ENCODE peak calls at places on chromosomes 1 and 21, in four cellular contexts. Y is body of pancreas; Q is pancreas; P is CD8-positive, alpha-beta T cell. L is an unnamed sample. For H3K4me1, the result is how much of the 10 kb centered on the place peaks cover.

GRCh38 chr1:100713636-100714035 is 5.9 kb upstream of the VCAM1 start:
- ATAC-seq in Y (no peak), Q (peak), P (peak), L (no peak)

GRCh38 chr1:239922778-239923522 is 168.7 kb upstream of the FMN2 start:
- ATAC-seq in P (no peak), Y (no peak), Q (no peak), L (no peak)

GRCh38 chr21:33971492-33972013 is 55.9 kb upstream of the ATP5PO start:
- ATAC-seq in P (no peak), Q (no peak), Y (no peak), L (no peak)

GRCh38 chr1:151864411-151864810 is 10.9 kb upstream of the THEM5 start:
- ATAC-seq in Q (no peak), Y (no peak), P (no peak), L (no peak)

GRCh38 chr1:33015216-33015615 is 21.5 kb downstream of the AK2 start:
- ATAC-seq in P (no peak), Q (no peak), Y (no peak), L (no peak)

GRCh38 chr1:56758135-56758534 is 61.1 kb downstream of the FYB2 start:
- ATAC-seq in P (no peak), Y (no peak), Q (peak), L (no peak)

GRCh38 chr1:92298213-92298572 is 594 bp downstream of the GLMN start:
- ATAC-seq in Q (peak), Y (no peak), P (peak), L (no peak)

GRCh38 chr21:21247441-21247840 is 249.2 kb downstream of the NCAM2 start:
- ATAC-seq in P (no peak), Q (no peak), Y (no peak), L (no peak)

GRCh38 chr21:42125571-42126544 is 54.7 kb downstream of the UMODL1 start:
- ATAC-seq in Q (peak), P (no peak), Y (no peak), L (no peak)

GRCh38 chr1:56666112-56666608 is 21.0 kb downstream of the PRKAA2 start:
- ATAC-seq in P (no peak), Y (no peak), Q (no peak), L (no peak)

GRCh38 chr1:26811708-26812107 is 14.8 kb upstream of the ZDHHC18 start:
- ATAC-seq in Q (no peak), Y (no peak), P (no peak), L (no peak)

GRCh38 chr1:107842241-107842640 is 122.7 kb downstream of the VAV3 start:
- ATAC-seq in Y (no peak), P (peak), Q (no peak), L (no peak)

GRCh38 chr1:106836708-106837107 is 219.8 kb upstream of the PRMT6 start:
- ATAC-seq in Q (no peak), Y (no peak), P (no peak), L (no peak)

DNA sequence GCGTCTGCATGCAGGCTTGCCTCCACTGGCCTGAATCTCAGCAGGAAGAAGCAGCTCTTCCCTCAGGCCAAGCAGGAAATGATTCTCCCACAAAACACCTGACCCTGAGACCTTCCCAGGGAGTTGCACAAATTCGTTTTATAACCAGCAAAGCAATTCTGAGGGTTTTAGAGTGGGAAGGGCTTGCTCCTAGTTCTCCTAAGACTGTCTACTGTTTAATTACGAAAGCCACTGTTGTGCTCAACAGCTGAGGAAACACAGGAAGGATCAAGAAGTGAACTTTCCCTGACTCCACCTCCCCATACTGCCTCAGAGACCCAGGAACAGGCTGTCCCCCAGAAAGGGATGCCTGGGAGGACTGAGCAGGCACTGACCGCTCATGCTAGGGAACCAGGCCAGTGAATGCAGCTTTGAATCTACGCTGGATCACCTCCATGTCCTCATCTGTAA is 37.0 kb upstream of the PUM1 start:
- ATAC-seq in P (no peak), Q (no peak), Y (no peak), L (peak)
- H3K27ac ChIP-seq in P (no peak), Q (no peak), Y (no peak), L (no peak)

GRCh38 chr1:40384413-40384762 is 10.9 kb downstream of the SMAP2 start:
- ATAC-seq in Q (peak), Y (peak), P (no peak), L (no peak)

GRCh38 chr1:40386311-40386778 is 12.8 kb downstream of the SMAP2 start:
- ATAC-seq in P (no peak), Q (no peak), Y (no peak), L (no peak)

GRCh38 chr1:40384887-40385286 is 11.4 kb downstream of the SMAP2 start:
- ATAC-seq in Y (no peak), Q (no peak), P (no peak), L (no peak)

GRCh38 chr1:40386796-40387195 is 13.3 kb downstream of the SMAP2 start:
- ATAC-seq in Y (no peak), Q (no peak), P (no peak), L (no peak)

GRCh38 chr1:40385437-40386310 is 12.1 kb downstream of the SMAP2 start:
- ATAC-seq in P (peak), Q (no peak), Y (no peak), L (peak)
- H3K4me1 ChIP-seq in P (half or more), Q (half or more), Y (half or more), L (under half)

DNA sequence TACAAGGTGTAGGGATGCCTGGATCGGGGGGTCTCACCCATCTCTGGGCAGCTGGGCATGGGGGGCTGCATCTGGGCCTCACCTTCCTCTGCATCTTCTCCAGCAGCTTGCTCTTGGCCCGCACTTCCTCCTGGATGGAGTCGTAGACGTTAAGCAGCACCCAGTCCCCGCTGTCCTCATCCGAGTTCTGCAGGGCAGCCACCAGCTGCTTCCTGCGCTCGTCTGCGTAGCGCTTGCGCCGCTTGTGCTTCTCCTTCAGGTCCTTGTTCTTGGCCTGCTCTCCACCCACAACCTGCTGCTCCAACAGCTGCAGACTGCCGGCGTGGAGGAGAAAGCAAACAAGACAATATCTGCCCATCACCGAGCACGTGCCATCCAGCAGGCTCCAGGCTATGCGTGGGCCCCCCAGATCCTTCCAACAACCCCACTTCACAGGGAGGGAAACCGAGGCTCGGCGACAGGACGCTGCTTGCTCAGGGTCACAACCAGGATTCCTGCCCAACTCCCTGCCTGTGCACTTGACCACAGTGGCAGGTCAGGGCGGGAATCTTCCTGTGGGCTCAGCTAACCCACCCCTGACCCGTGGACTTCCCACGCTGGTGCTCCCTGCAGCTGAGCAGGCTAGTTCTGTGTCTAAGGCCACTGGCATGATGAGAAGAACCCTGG is 21.5 kb upstream of the DDOST start:
- ATAC-seq in Q (no peak), P (no peak), Y (no peak), L (peak)
- H3K27ac ChIP-seq in Q (no peak), P (no peak), Y (no peak), L (no peak)

GRCh38 chr1:201904579-201904978 is 15.9 kb downstream of the SHISA4 start:
- ATAC-seq in Y (no peak), P (no peak), Q (peak), L (peak)

GRCh38 chr1:201905234-201905890 is 16.7 kb downstream of the SHISA4 start:
- ATAC-seq in Y (no peak), P (no peak), Q (no peak), L (no peak)

GRCh38 chr1:201900476-201900875 is 11.8 kb downstream of the SHISA4 start:
- ATAC-seq in Y (no peak), Q (no peak), P (no peak), L (no peak)

GRCh38 chr1:201902198-201902597 is 13.5 kb downstream of the SHISA4 start:
- ATAC-seq in Y (no peak), P (no peak), Q (no peak), L (no peak)

DNA sequence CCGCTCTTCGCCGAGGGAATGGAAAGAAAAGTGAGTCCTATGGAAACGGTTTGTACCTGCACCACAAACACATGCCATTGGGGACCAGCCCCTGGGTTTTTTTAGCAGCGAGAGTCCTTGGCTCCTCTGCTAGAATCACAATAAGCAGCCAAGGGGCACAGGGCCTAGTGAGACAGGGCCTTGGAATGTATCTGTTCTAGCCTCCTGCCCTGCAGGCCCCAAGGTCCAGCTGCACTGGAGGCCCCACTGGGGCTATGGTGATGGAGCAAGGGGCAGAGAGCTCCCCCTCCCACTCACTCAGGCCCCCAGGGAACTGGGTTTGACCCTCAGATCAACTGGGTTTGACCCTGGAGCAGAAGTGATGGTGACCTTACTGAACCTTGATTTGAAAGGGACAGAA is 14.4 kb downstream of the SHISA4 start:
- ATAC-seq in Q (peak), Y (peak), P (no peak), L (peak)
- H3K4me1 ChIP-seq in Q (under half), Y (under half), P (under half), L (half or more)

DNA sequence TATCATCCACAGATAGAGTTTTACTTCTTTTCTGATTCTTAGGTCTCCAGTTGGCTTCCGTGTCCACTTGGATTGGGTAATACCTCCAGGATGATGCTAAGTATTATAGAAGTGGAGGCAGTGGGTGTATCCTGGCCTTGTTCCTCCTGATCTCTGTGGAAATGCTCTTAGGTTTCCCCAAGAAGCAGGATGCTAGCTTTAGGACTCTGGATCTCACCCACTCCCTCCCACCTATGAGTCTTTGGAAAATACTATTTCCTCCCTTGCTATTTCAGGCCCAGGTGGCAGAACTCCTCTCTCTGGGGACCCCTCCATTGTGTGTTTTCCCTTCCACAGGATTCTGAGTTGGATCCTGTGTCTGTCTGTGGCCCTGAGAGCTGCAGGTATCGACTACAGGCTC is 86.7 kb downstream of the SIM2 start:
- ATAC-seq in Y (no peak), Q (no peak), P (no peak), L (no peak)
- H3K27ac ChIP-seq in Y (no peak), Q (no peak), P (no peak), L (no peak)

GRCh38 chr1:93665015-93665414 is 16.6 kb downstream of the BCAR3 start:
- ATAC-seq in P (no peak), Q (no peak), Y (no peak), L (no peak)

GRCh38 chr1:93661829-93662474 is 19.7 kb downstream of the BCAR3 start:
- ATAC-seq in Y (no peak), Q (no peak), P (no peak), L (peak)

GRCh38 chr1:93662481-93663190 is 19.0 kb downstream of the BCAR3 start:
- ATAC-seq in P (no peak), Y (no peak), Q (no peak), L (no peak)

GRCh38 chr1:93659805-93660479 is 21.7 kb downstream of the BCAR3 start:
- ATAC-seq in Y (no peak), Q (no peak), P (no peak), L (peak)

DNA sequence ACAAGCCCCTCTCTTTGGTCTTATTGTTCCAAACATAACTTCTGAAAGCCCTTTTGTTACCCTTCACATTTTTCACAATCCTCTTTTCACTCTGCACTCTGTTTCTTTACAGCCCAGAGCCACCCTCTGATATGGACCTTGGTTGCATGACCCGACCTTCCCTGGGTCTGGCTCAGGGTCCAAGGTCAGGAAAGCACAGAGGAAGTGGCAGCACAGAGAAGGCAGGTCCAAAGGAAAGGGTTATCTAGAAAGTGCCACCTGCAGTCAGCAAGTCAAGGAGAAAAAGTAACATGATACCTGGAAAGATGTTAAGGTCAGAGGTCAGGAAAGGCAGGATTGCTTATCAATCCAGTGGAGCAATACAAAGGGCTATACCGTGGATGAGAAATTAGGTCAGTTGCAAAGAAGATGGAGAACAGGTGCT is 18.4 kb downstream of the BCAR3 start:
- ATAC-seq in Y (no peak), P (no peak), Q (no peak), L (no peak)
- H3K4me1 ChIP-seq in Y (under half), P (under half), Q (under half), L (under half)

GRCh38 chr1:61237659-61238370 is 155.5 kb downstream of the NFIA start:
- ATAC-seq in Q (no peak), Y (no peak), P (no peak), L (no peak)

GRCh38 chr1:61237147-61237546 is 154.8 kb downstream of the NFIA start:
- ATAC-seq in Y (no peak), P (no peak), Q (no peak), L (no peak)

GRCh38 chr1:61241411-61241838 is 159.1 kb downstream of the NFIA start:
- ATAC-seq in Y (peak), Q (peak), P (no peak), L (peak)

GRCh38 chr1:61240878-61241277 is 158.5 kb downstream of the NFIA start:
- ATAC-seq in Y (peak), P (no peak), Q (peak), L (no peak)

DNA sequence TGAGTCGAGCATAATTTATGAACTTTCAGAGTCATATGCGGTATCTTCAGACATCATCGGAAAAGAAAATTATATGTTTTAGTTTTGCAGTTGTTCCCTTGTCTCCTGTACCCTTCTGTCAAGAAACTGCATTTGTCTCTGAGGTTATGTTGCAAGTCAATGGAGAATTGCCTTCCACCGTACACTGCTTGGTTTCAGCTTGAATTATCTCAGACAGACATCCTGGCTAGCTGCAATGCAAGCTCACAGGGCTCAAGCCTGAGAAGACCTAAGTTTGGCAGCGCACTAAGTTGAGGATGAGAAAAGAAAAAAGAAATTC is 156.0 kb downstream of the NFIA start:
- ATAC-seq in Q (no peak), Y (no peak), P (no peak), L (no peak)
- H3K27ac ChIP-seq in Q (no peak), Y (no peak), P (no peak), L (no peak)

GRCh38 chr1:153775432-153776311 is 465 bp downstream of the SLC27A3 start:
- ATAC-seq in Q (peak), P (peak), Y (peak), L (peak)
- H3K4me1 ChIP-seq in Q (under half), P (under half), Y (half or more), L (under half)

DNA sequence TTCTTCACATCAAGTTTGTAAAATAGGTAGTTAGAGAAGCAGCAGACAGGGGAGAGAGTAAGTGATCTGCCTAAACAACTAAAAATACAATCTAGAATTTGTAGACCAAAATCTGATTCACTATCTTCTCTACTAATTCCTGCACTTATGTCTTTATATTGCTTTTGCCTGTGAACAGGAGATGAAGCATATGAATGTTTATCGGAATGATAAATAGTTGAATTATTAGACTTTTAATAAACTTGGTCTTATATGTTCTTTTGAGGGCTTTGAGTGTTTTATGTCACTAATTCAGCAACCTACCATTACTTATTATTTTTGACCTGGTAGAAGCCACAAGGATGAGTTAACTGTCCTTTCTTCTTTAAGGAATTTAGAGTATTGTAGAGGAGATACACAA is 2.3 kb downstream of the DESI2 start:
- ATAC-seq in Q (no peak), Y (no peak), P (no peak), L (no peak)
- H3K27ac ChIP-seq in Q (no peak), Y (no peak), P (no peak), L (peak)

GRCh38 chr1:55215194-55216021 is at the start of gene USP24:
- ATAC-seq in P (peak), Q (peak), Y (peak), L (peak)

GRCh38 chr1:55213029-55213884 is 1.9 kb downstream of the USP24 start:
- ATAC-seq in Q (no peak), P (no peak), Y (no peak), L (no peak)

GRCh38 chr1:55214903-55215193 is 316 bp downstream of the USP24 start:
- ATAC-seq in Q (peak), P (peak), Y (peak), L (peak)

GRCh38 chr1:55213885-55214213 is 1.3 kb downstream of the USP24 start:
- ATAC-seq in Y (no peak), P (no peak), Q (no peak), L (no peak)

GRCh38 chr1:55214214-55214902 is 806 bp downstream of the USP24 start:
- ATAC-seq in Y (peak), Q (peak), P (peak), L (peak)
- H3K4me1 ChIP-seq in Y (under half), Q (under half), P (half or more), L (under half)